ENCODE peak calls at places on chromosomes 6 and 20, in five cellular contexts. M is BE2C, O is kidney epithelial cell, K is brain microvascular endothelial cell, I is uterus. Q is an unnamed sample. For H3K36me3, the result is how much of the 10 kb centered on the place peaks cover.

GRCh38 chr6:166076625-166077024 is 91.0 kb downstream of the TBXT start:
- DNase-seq in M (no peak), O (no peak), K (no peak), I (no peak), Q (no peak)

GRCh38 chr6:41970436-41970846 is 28.8 kb upstream of the CCND3 start:
- DNase-seq in M (no peak), O (no peak), K (peak), I (no peak), Q (no peak)

GRCh38 chr6:53299331-53299835 is 49.4 kb downstream of the ELOVL5 start:
- DNase-seq in M (no peak), O (no peak), K (no peak), I (no peak), Q (peak)

GRCh38 chr20:7327815-7328214 is 560.3 kb downstream of the BMP2 start:
- DNase-seq in M (no peak), O (no peak), K (no peak), I (no peak), Q (no peak)

GRCh38 chr20:53024121-53024520 is 52.0 kb downstream of the TSHZ2 start:
- DNase-seq in M (no peak), O (no peak), K (no peak), I (no peak), Q (no peak)

GRCh38 chr20:50758469-50758868 is 27.1 kb downstream of the PARD6B start:
- DNase-seq in M (no peak), O (no peak), K (no peak), I (no peak), Q (no peak)

GRCh38 chr6:54427396-54427910 is 119.2 kb downstream of the TINAG start:
- DNase-seq in M (no peak), O (no peak), K (no peak), I (no peak), Q (no peak)

GRCh38 chr6:84119277-84119676 is 85.7 kb downstream of the MRAP2 start:
- DNase-seq in M (no peak), O (no peak), K (no peak), I (no peak), Q (no peak)

GRCh38 chr6:159267165-159267564 is 98.0 kb downstream of the FNDC1 start:
- DNase-seq in M (no peak), O (no peak), K (peak), I (no peak), Q (peak)

GRCh38 chr20:44309763-44310663 is 989 bp downstream of the FITM2 start:
- DNase-seq in M (no peak), O (no peak), K (peak), I (peak), Q (no peak)

GRCh38 chr20:6169251-6169650 is 46.4 kb upstream of the FERMT1 start:
- DNase-seq in M (no peak), O (no peak), K (peak), I (no peak), Q (no peak)

GRCh38 chr6:37524025-37524647 is 24.4 kb upstream of the CCDC167 start:
- DNase-seq in M (no peak), O (no peak), K (peak), I (no peak), Q (no peak)

GRCh38 chr6:14729186-14729871 is 516.5 kb upstream of the JARID2 start:
- DNase-seq in M (no peak), O (no peak), K (no peak), I (no peak), Q (peak)

GRCh38 chr20:21302645-21303060 is 478 bp upstream of the XRN2 start:
- DNase-seq in M (no peak), O (no peak), K (no peak), I (no peak), Q (no peak)

GRCh38 chr6:135064586-135064985 is 10.0 kb upstream of the HBS1L start:
- DNase-seq in M (no peak), O (no peak), K (no peak), I (no peak), Q (no peak)

GRCh38 chr6:114096553-114097172 is 125.7 kb upstream of the HDAC2 start:
- DNase-seq in M (peak), O (no peak), K (no peak), I (no peak), Q (peak)

GRCh38 chr20:49880724-49881445 is 34.4 kb downstream of the SPATA2 start:
- DNase-seq in M (no peak), O (no peak), K (no peak), I (no peak), Q (no peak)

GRCh38 chr6:30061766-30062458 is 847 bp downstream of the POLR1H start:
- DNase-seq in M (peak), O (no peak), K (no peak), I (peak), Q (peak)

GRCh38 chr6:88761237-88762031 is 202.0 kb downstream of the RNGTT start:
- DNase-seq in M (no peak), O (no peak), K (no peak), I (no peak), Q (peak)

DNA sequence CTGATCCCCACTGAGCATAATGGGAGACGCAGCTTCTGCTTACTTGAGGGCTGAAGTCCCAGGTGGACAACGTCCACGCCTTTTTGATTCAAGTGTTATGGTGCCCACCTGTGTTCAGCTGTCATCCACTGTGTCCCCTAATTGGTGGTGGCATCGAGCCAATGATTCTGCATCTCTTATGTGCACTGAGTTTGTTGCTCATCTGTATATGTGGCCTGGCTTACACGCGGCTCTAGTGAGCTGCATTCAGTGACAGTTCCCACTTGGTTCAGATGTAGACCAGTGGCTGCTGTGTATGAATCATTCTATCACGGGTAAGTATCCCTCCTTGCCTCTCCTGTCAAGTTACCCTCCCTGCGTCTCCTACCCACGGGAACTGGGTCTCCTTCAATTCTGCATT is 131.2 kb upstream of the CLDN20 start:
- DNase-seq in M (peak), O (no peak), K (no peak), I (no peak), Q (peak)
- H3K36me3 ChIP-seq in M (under half), O (under half), K (under half), I (under half), Q (under half)

GRCh38 chr6:122452509-122452908 is 19.1 kb downstream of the SERINC1 start:
- DNase-seq in M (no peak), O (no peak), K (no peak), I (no peak), Q (no peak)
- H3K36me3 ChIP-seq in M (under half), O (under half), K (half or more), I (under half), Q (under half)

GRCh38 chr6:123062645-123063044 is 66.6 kb downstream of the CLVS2 start:
- DNase-seq in M (no peak), O (no peak), K (no peak), I (no peak), Q (no peak)
- H3K36me3 ChIP-seq in M (under half), O (under half), K (under half), I (under half), Q (under half)

GRCh38 chr20:12815369-12815768 is 193.4 kb upstream of the SPTLC3 start:
- DNase-seq in M (no peak), O (no peak), K (no peak), I (no peak), Q (no peak)

GRCh38 chr20:12821249-12821648 is 187.5 kb upstream of the SPTLC3 start:
- DNase-seq in M (no peak), O (no peak), K (no peak), I (no peak), Q (no peak)

DNA sequence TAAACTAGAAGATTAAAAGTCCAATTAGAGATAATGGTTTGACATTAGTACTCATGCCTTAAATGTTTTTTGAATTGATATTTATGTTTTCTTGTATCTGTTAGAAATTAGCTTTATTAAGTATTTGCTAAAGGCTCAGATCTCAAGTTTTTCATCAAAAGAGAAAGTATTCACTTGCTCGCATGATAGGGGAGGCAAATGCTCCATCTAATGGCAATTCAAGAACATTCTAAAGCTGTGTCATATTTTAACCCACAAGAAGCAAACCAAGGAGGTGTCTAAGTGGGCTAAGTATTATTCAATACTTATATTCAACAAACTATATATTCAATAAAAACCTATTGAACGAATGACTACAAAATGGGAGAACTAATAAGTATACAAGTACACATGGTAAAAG is 192.8 kb upstream of the SPTLC3 start:
- DNase-seq in M (no peak), O (no peak), K (no peak), I (no peak), Q (no peak)
- H3K36me3 ChIP-seq in M (under half), O (under half), K (under half), I (under half), Q (under half)